ENCODE peak calls at places on chromosomes 5 and 9, in six cellular contexts. One of them, this sample, is unnamed. For H3K4me1 and H3K79me2, the result is how much of the 10 kb centered on the place peaks cover.

GRCh38 chr5:163917741-163918140 is 412.3 kb downstream of the MAT2B start:
- DNase-seq in HCT116: no peak
- DNase-seq in endothelial cell of umbilical vein: no peak
- DNase-seq in fibroblast of lung: peak
- DNase-seq in trophoblast cell: no peak
- DNase-seq in neural progenitor cell: no peak
- DNase-seq in this sample: no peak

GRCh38 chr5:147576646-147577535 is 67.0 kb upstream of the DPYSL3 start:
- DNase-seq in HCT116: no peak
- DNase-seq in endothelial cell of umbilical vein: peak
- DNase-seq in fibroblast of lung: peak
- DNase-seq in trophoblast cell: peak
- DNase-seq in neural progenitor cell: peak
- DNase-seq in this sample: no peak

GRCh38 chr5:960551-960950 is 48.1 kb upstream of the NKD2 start:
- DNase-seq in HCT116: no peak
- DNase-seq in endothelial cell of umbilical vein: no peak
- DNase-seq in fibroblast of lung: no peak
- DNase-seq in trophoblast cell: no peak
- DNase-seq in neural progenitor cell: no peak
- DNase-seq in this sample: no peak

GRCh38 chr5:138065102-138065501 is 18.7 kb upstream of the WNT8A start:
- DNase-seq in HCT116: no peak
- DNase-seq in endothelial cell of umbilical vein: no peak
- DNase-seq in fibroblast of lung: no peak
- DNase-seq in trophoblast cell: peak
- DNase-seq in neural progenitor cell: peak
- DNase-seq in this sample: no peak

GRCh38 chr9:89360465-89360864 is 42.2 kb downstream of the SECISBP2 start:
- DNase-seq in HCT116: no peak
- DNase-seq in endothelial cell of umbilical vein: no peak
- DNase-seq in fibroblast of lung: peak
- DNase-seq in trophoblast cell: no peak
- DNase-seq in neural progenitor cell: peak
- DNase-seq in this sample: no peak

GRCh38 chr5:32955814-32956213 is 244.7 kb downstream of the NPR3 start:
- DNase-seq in HCT116: no peak
- DNase-seq in endothelial cell of umbilical vein: no peak
- DNase-seq in fibroblast of lung: peak
- DNase-seq in trophoblast cell: no peak
- DNase-seq in neural progenitor cell: no peak
- DNase-seq in this sample: no peak

GRCh38 chr9:87793292-87793691 is 67.4 kb downstream of the CTSL start:
- DNase-seq in HCT116: no peak
- DNase-seq in endothelial cell of umbilical vein: no peak
- DNase-seq in fibroblast of lung: peak
- DNase-seq in trophoblast cell: peak
- DNase-seq in neural progenitor cell: no peak
- DNase-seq in this sample: no peak

GRCh38 chr5:68224561-68225187 is 9.1 kb downstream of the PIK3R1 start:
- DNase-seq in HCT116: no peak
- DNase-seq in endothelial cell of umbilical vein: no peak
- DNase-seq in fibroblast of lung: peak
- DNase-seq in trophoblast cell: no peak
- DNase-seq in neural progenitor cell: no peak
- DNase-seq in this sample: no peak

GRCh38 chr5:94691947-94692346 is 73.5 kb downstream of the SLF1 start:
- DNase-seq in HCT116: no peak
- DNase-seq in endothelial cell of umbilical vein: peak
- DNase-seq in fibroblast of lung: peak
- DNase-seq in trophoblast cell: peak
- DNase-seq in neural progenitor cell: peak
- DNase-seq in this sample: no peak

GRCh38 chr5:10333154-10334006 is 20.1 kb upstream of the MARCHF6 start:
- DNase-seq in HCT116: no peak
- DNase-seq in endothelial cell of umbilical vein: peak
- DNase-seq in fibroblast of lung: peak
- DNase-seq in trophoblast cell: peak
- DNase-seq in neural progenitor cell: peak
- DNase-seq in this sample: no peak

GRCh38 chr5:17024686-17025180 is 88.6 kb upstream of the MYO10 start:
- DNase-seq in HCT116: no peak
- DNase-seq in endothelial cell of umbilical vein: peak
- DNase-seq in fibroblast of lung: peak
- DNase-seq in trophoblast cell: peak
- DNase-seq in neural progenitor cell: no peak
- DNase-seq in this sample: no peak

GRCh38 chr9:86978413-86978812 is 31.1 kb upstream of the GAS1 start:
- DNase-seq in HCT116: no peak
- DNase-seq in endothelial cell of umbilical vein: no peak
- DNase-seq in fibroblast of lung: peak
- DNase-seq in trophoblast cell: peak
- DNase-seq in neural progenitor cell: no peak
- DNase-seq in this sample: no peak

GRCh38 chr5:39650234-39650816 is 225.5 kb upstream of the DAB2 start:
- DNase-seq in HCT116: no peak
- DNase-seq in endothelial cell of umbilical vein: peak
- DNase-seq in fibroblast of lung: peak
- DNase-seq in trophoblast cell: no peak
- DNase-seq in neural progenitor cell: no peak
- DNase-seq in this sample: no peak

GRCh38 chr5:151950681-151951080 is 26.0 kb upstream of the GLRA1 start:
- DNase-seq in HCT116: no peak
- DNase-seq in endothelial cell of umbilical vein: no peak
- DNase-seq in fibroblast of lung: no peak
- DNase-seq in trophoblast cell: no peak
- DNase-seq in neural progenitor cell: no peak
- DNase-seq in this sample: no peak

GRCh38 chr5:170755679-170756456 is 27.7 kb upstream of the GABRP start:
- DNase-seq in HCT116: no peak
- DNase-seq in endothelial cell of umbilical vein: peak
- DNase-seq in fibroblast of lung: no peak
- DNase-seq in trophoblast cell: no peak
- DNase-seq in neural progenitor cell: no peak
- DNase-seq in this sample: no peak

GRCh38 chr9:86645303-86645702 is 291.1 kb upstream of the TUT7 start:
- DNase-seq in HCT116: no peak
- DNase-seq in endothelial cell of umbilical vein: no peak
- DNase-seq in fibroblast of lung: no peak
- DNase-seq in trophoblast cell: no peak
- DNase-seq in neural progenitor cell: peak
- DNase-seq in this sample: no peak

GRCh38 chr5:78612227-78613150 is 36.1 kb downstream of the LHFPL2 start:
- DNase-seq in HCT116: no peak
- DNase-seq in endothelial cell of umbilical vein: no peak
- DNase-seq in fibroblast of lung: no peak
- DNase-seq in trophoblast cell: peak
- DNase-seq in neural progenitor cell: no peak
- DNase-seq in this sample: no peak

GRCh38 chr9:5263568-5264218 is 32.5 kb downstream of the INSL4 start:
- DNase-seq in HCT116: peak
- DNase-seq in endothelial cell of umbilical vein: peak
- DNase-seq in fibroblast of lung: peak
- DNase-seq in trophoblast cell: peak
- DNase-seq in neural progenitor cell: peak
- DNase-seq in this sample: no peak

GRCh38 chr5:151568036-151568435 is 23.1 kb downstream of the FAT2 start:
- DNase-seq in HCT116: no peak
- DNase-seq in endothelial cell of umbilical vein: no peak
- DNase-seq in fibroblast of lung: no peak
- DNase-seq in trophoblast cell: no peak
- DNase-seq in neural progenitor cell: no peak
- DNase-seq in this sample: no peak

GRCh38 chr5:147483961-147484707 is 25.7 kb downstream of the DPYSL3 start:
- DNase-seq in HCT116: no peak
- DNase-seq in endothelial cell of umbilical vein: peak
- DNase-seq in fibroblast of lung: peak
- DNase-seq in trophoblast cell: peak
- DNase-seq in neural progenitor cell: no peak
- DNase-seq in this sample: no peak

GRCh38 chr5:58459276-58459859 is 518 bp downstream of the PLK2 start:
- DNase-seq in HCT116: no peak
- DNase-seq in endothelial cell of umbilical vein: peak
- DNase-seq in fibroblast of lung: no peak
- DNase-seq in trophoblast cell: peak
- DNase-seq in neural progenitor cell: peak
- DNase-seq in this sample: no peak

GRCh38 chr9:125240649-125240999 is 519 bp downstream of the HSPA5 start:
- DNase-seq in HCT116: no peak
- DNase-seq in endothelial cell of umbilical vein: no peak
- DNase-seq in fibroblast of lung: peak
- DNase-seq in trophoblast cell: peak
- DNase-seq in neural progenitor cell: peak
- DNase-seq in this sample: no peak

GRCh38 chr5:65355301-65355700 is 126.4 kb downstream of the ADAMTS6 start:
- DNase-seq in HCT116: no peak
- DNase-seq in endothelial cell of umbilical vein: no peak
- DNase-seq in fibroblast of lung: no peak
- DNase-seq in trophoblast cell: peak
- DNase-seq in neural progenitor cell: no peak
- DNase-seq in this sample: no peak

GRCh38 chr9:38226491-38226951 is 157.5 kb upstream of the SHB start:
- DNase-seq in HCT116: no peak
- DNase-seq in endothelial cell of umbilical vein: no peak
- DNase-seq in fibroblast of lung: peak
- DNase-seq in trophoblast cell: peak
- DNase-seq in neural progenitor cell: no peak
- DNase-seq in this sample: no peak

GRCh38 chr5:171484460-171484899 is 65.0 kb downstream of the FGF18 start:
- DNase-seq in HCT116: peak
- DNase-seq in endothelial cell of umbilical vein: peak
- DNase-seq in fibroblast of lung: peak
- DNase-seq in trophoblast cell: peak
- DNase-seq in neural progenitor cell: no peak
- DNase-seq in this sample: no peak

GRCh38 chr5:101534486-101535110 is 631.5 kb upstream of the ST8SIA4 start:
- DNase-seq in HCT116: no peak
- DNase-seq in endothelial cell of umbilical vein: no peak
- DNase-seq in fibroblast of lung: peak
- DNase-seq in trophoblast cell: no peak
- DNase-seq in neural progenitor cell: peak
- DNase-seq in this sample: no peak

GRCh38 chr5:10704949-10705621 is 55.9 kb downstream of the DAP start:
- DNase-seq in HCT116: peak
- DNase-seq in endothelial cell of umbilical vein: peak
- DNase-seq in fibroblast of lung: peak
- DNase-seq in trophoblast cell: peak
- DNase-seq in neural progenitor cell: no peak
- DNase-seq in this sample: no peak

GRCh38 chr5:124724357-124725039 is 21.9 kb downstream of the ZNF608 start:
- DNase-seq in HCT116: no peak
- DNase-seq in endothelial cell of umbilical vein: no peak
- DNase-seq in fibroblast of lung: no peak
- DNase-seq in trophoblast cell: no peak
- DNase-seq in neural progenitor cell: no peak
- DNase-seq in this sample: no peak
- H3K27ac ChIP-seq in HCT116: no peak
- H3K27ac ChIP-seq in endothelial cell of umbilical vein: no peak
- H3K27ac ChIP-seq in fibroblast of lung: no peak
- H3K27ac ChIP-seq in trophoblast cell: no peak
- H3K27ac ChIP-seq in neural progenitor cell: no peak
- H3K27ac ChIP-seq in this sample: no peak

DNA sequence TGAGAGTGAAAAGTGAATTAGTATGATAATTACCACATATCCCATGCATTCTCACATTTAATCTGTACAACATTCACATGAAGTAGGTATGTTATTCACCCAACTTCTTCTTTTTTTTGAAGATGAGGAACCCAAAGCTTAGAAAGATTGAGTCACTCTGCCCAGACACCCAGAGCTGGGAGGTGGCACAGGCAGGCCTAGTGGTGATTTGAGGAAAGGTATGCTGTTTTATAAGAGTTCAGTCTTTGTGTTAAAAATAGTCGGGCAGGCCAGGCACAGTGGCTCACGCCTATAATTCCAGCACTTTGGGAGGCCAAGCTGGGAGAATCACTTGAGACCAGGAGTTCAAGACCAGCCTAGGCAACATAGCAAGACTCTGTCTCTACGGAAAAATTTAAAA is 285.3 kb downstream of the NR3C1 start:
- DNase-seq in HCT116: no peak
- DNase-seq in endothelial cell of umbilical vein: no peak
- DNase-seq in fibroblast of lung: no peak
- DNase-seq in trophoblast cell: peak
- DNase-seq in neural progenitor cell: no peak
- DNase-seq in this sample: no peak
- H3K4me1 ChIP-seq in HCT116: under half
- H3K4me1 ChIP-seq in endothelial cell of umbilical vein: under half
- H3K4me1 ChIP-seq in fibroblast of lung: under half
- H3K4me1 ChIP-seq in trophoblast cell: under half
- H3K4me1 ChIP-seq in neural progenitor cell: under half
- H3K4me1 ChIP-seq in this sample: under half

GRCh38 chr5:174383196-174384178 is 338.0 kb downstream of the NSG2 start:
- DNase-seq in HCT116: no peak
- DNase-seq in endothelial cell of umbilical vein: no peak
- DNase-seq in fibroblast of lung: no peak
- DNase-seq in trophoblast cell: peak
- DNase-seq in neural progenitor cell: no peak
- DNase-seq in this sample: peak

GRCh38 chr5:174381241-174381640 is 335.7 kb downstream of the NSG2 start:
- DNase-seq in HCT116: no peak
- DNase-seq in endothelial cell of umbilical vein: no peak
- DNase-seq in fibroblast of lung: peak
- DNase-seq in trophoblast cell: no peak
- DNase-seq in neural progenitor cell: no peak
- DNase-seq in this sample: no peak

GRCh38 chr5:174378116-174378874 is 332.8 kb downstream of the NSG2 start:
- DNase-seq in HCT116: no peak
- DNase-seq in endothelial cell of umbilical vein: no peak
- DNase-seq in fibroblast of lung: no peak
- DNase-seq in trophoblast cell: no peak
- DNase-seq in neural progenitor cell: no peak
- DNase-seq in this sample: peak

GRCh38 chr5:174376726-174377373 is 331.3 kb downstream of the NSG2 start:
- DNase-seq in HCT116: no peak
- DNase-seq in endothelial cell of umbilical vein: no peak
- DNase-seq in fibroblast of lung: no peak
- DNase-seq in trophoblast cell: no peak
- DNase-seq in neural progenitor cell: no peak
- DNase-seq in this sample: no peak

DNA sequence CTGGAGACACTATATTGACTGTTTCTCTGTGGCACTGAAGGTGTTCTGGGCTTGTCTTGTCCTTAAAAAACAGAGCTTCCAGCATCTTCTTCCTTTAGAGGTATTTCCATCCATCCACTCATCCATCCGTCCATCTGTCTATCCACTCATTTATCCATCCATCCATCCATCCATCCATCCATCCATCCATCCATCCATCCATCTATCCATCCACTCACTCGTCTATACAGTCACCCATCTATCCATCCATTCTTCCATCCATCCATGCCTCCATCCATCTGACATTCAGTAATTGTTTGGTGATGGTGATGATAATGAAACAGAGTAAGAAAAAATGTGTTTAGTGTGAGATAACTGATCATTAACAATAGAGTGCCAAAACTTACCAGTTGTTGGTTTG is 334.8 kb downstream of the NSG2 start:
- DNase-seq in HCT116: no peak
- DNase-seq in endothelial cell of umbilical vein: no peak
- DNase-seq in fibroblast of lung: no peak
- DNase-seq in trophoblast cell: no peak
- DNase-seq in neural progenitor cell: no peak
- DNase-seq in this sample: no peak
- H3K79me2 ChIP-seq in HCT116: under half
- H3K79me2 ChIP-seq in endothelial cell of umbilical vein: under half
- H3K79me2 ChIP-seq in fibroblast of lung: under half
- H3K79me2 ChIP-seq in trophoblast cell: under half
- H3K79me2 ChIP-seq in neural progenitor cell: under half
- H3K79me2 ChIP-seq in this sample: under half

GRCh38 chr9:127051881-127052595 is 70.4 kb downstream of the ANGPTL2 start:
- DNase-seq in HCT116: no peak
- DNase-seq in endothelial cell of umbilical vein: no peak
- DNase-seq in fibroblast of lung: no peak
- DNase-seq in trophoblast cell: no peak
- DNase-seq in neural progenitor cell: no peak
- DNase-seq in this sample: no peak
- H3K27ac ChIP-seq in HCT116: no peak
- H3K27ac ChIP-seq in endothelial cell of umbilical vein: no peak
- H3K27ac ChIP-seq in fibroblast of lung: no peak
- H3K27ac ChIP-seq in trophoblast cell: no peak
- H3K27ac ChIP-seq in neural progenitor cell: no peak
- H3K27ac ChIP-seq in this sample: no peak

This sample was measured in keratinocyte.